ENCODE peak calls at places on chromosomes 2 and 18, in seven cellular contexts. T is GM23248; K is thoracic aorta; L is PC-3; G is CD8-positive, alpha-beta memory T cell; N is cardiac muscle cell; I is A673. J is an unnamed sample.
A peak's percentile ranks its signal among the peaks of the same experiment; 100 is the strongest.

GRCh38 chr18:67875936-67876335 is 359.4 kb upstream of the DSEL start:
- DNase-seq in T (no peak), K (no peak), L (peak; percentile 77), G (no peak), N (no peak), I (peak; percentile 35), J (no peak)

GRCh38 chr2:36530178-36530982 is 67.6 kb downstream of the FEZ2 start:
- DNase-seq in T (peak; percentile 84), K (no peak), L (no peak), G (no peak), N (peak; percentile 47), I (peak; percentile 64), J (peak; percentile 83)

GRCh38 chr2:157179706-157180105 is 77.8 kb upstream of the GALNT5 start:
- DNase-seq in T (no peak), K (no peak), L (no peak), G (no peak), N (no peak), I (no peak), J (no peak)

GRCh38 chr2:28102455-28102874 is 211.9 kb downstream of the BABAM2 start:
- DNase-seq in T (peak; percentile 80), K (no peak), L (no peak), G (no peak), N (peak; percentile 89), I (no peak), J (peak; percentile 87)

GRCh38 chr2:23617167-23617787 is 232.3 kb downstream of the KLHL29 start:
- DNase-seq in T (peak; percentile 87), K (no peak), L (no peak), G (no peak), N (peak; percentile 87), I (no peak), J (peak; percentile 88)

GRCh38 chr18:23844991-23845680 is 155.9 kb downstream of the LAMA3 start:
- DNase-seq in T (peak; percentile 38), K (no peak), L (peak; percentile 69), G (no peak), N (peak; percentile 50), I (no peak), J (no peak)

GRCh38 chr2:95329891-95330822 is 33.0 kb downstream of the KCNIP3 start:
- DNase-seq in T (no peak), K (no peak), L (no peak), G (no peak), N (no peak), I (no peak), J (no peak)

GRCh38 chr2:238059505-238059904 is 1.3 kb upstream of the SCLY start:
- DNase-seq in T (peak; percentile 13), K (no peak), L (no peak), G (no peak), N (no peak), I (no peak), J (no peak)

GRCh38 chr2:149068996-149069888 is 30.7 kb downstream of the LYPD6B start:
- DNase-seq in T (peak; percentile 90), K (no peak), L (peak; percentile 90), G (no peak), N (peak; percentile 71), I (no peak), J (peak; percentile 36)

GRCh38 chr18:63848159-63848558 is 39.3 kb upstream of the SERPINB2 start:
- DNase-seq in T (peak; percentile 76), K (no peak), L (peak; percentile 84), G (no peak), N (peak; percentile 70), I (peak; percentile 88), J (peak; percentile 42)

GRCh38 chr2:68734688-68735525 is at the start of gene ARHGAP25:
- DNase-seq in T (no peak), K (no peak), L (no peak), G (no peak), N (no peak), I (no peak), J (no peak)

GRCh38 chr18:30855762-30856161 is 186.8 kb downstream of the DSC3 start:
- DNase-seq in T (no peak), K (no peak), L (no peak), G (no peak), N (no peak), I (no peak), J (no peak)

GRCh38 chr18:13558132-13558531 is 168.2 kb downstream of the FAM210A start:
- DNase-seq in T (peak; percentile 49), K (no peak), L (peak; percentile 59), G (no peak), N (peak; percentile 50), I (peak; percentile 68), J (peak; percentile 14)

GRCh38 chr2:241935314-241935713 is 65.8 kb downstream of the RTP5 start:
- DNase-seq in T (peak; percentile 73), K (no peak), L (peak; percentile 69), G (no peak), N (peak; percentile 44), I (peak; percentile 37), J (no peak)

GRCh38 chr2:42725657-42726056 is 38.3 kb downstream of the OXER1 start:
- DNase-seq in T (peak; percentile 10), K (no peak), L (no peak), G (no peak), N (no peak), I (no peak), J (no peak)

GRCh38 chr2:230664128-230664527 is 48.5 kb upstream of the CAB39 start:
- DNase-seq in T (peak; percentile 51), K (no peak), L (no peak), G (no peak), N (peak; percentile 48), I (no peak), J (peak; percentile 32)

GRCh38 chr2:224870341-224870740 is 154.2 kb upstream of the CCDC195 start:
- DNase-seq in T (peak; percentile 44), K (no peak), L (no peak), G (no peak), N (no peak), I (no peak), J (no peak)

GRCh38 chr2:150596071-150596470 is 108.6 kb upstream of the RND3 start:
- DNase-seq in T (peak; percentile 51), K (no peak), L (no peak), G (no peak), N (peak; percentile 45), I (no peak), J (peak; percentile 56)

GRCh38 chr2:158457826-158458616 is 1.3 kb downstream of the PKP4 start:
- DNase-seq in T (peak; percentile 80), K (peak; percentile 13), L (peak; percentile 87), G (peak; percentile 41), N (peak; percentile 65), I (peak; percentile 69), J (peak; percentile 78)

GRCh38 chr2:235347691-235348090 is 146.2 kb upstream of the AGAP1 start:
- DNase-seq in T (peak; percentile 98), K (no peak), L (peak; percentile 89), G (no peak), N (peak; percentile 73), I (peak; percentile 86), J (no peak)

GRCh38 chr2:25170888-25171287 is 2.5 kb upstream of the POMC start:
- DNase-seq in T (no peak), K (no peak), L (no peak), G (no peak), N (no peak), I (no peak), J (no peak)

GRCh38 chr2:109623297-109623696 is 9.1 kb downstream of the SOWAHC start:
- DNase-seq in T (no peak), K (no peak), L (no peak), G (no peak), N (no peak), I (no peak), J (no peak)

GRCh38 chr2:99715956-99716355 is 226.1 kb upstream of the REV1 start:
- DNase-seq in T (no peak), K (no peak), L (no peak), G (no peak), N (peak; percentile 27), I (no peak), J (no peak)

GRCh38 chr18:57002627-57003026 is 144.3 kb upstream of the BOD1L2 start:
- DNase-seq in T (no peak), K (no peak), L (no peak), G (no peak), N (no peak), I (peak; percentile 90), J (no peak)

GRCh38 chr2:29532451-29532850 is 388.9 kb downstream of the ALK start:
- DNase-seq in T (no peak), K (no peak), L (no peak), G (no peak), N (peak; percentile 2), I (no peak), J (peak; percentile 19)

GRCh38 chr2:222854773-222855700 is 5.8 kb upstream of the ACSL3 start:
- DNase-seq in T (no peak), K (no peak), L (no peak), G (no peak), N (peak; percentile 42), I (no peak), J (no peak)

GRCh38 chr2:232321156-232321816 is 57.3 kb upstream of the ALPP start:
- DNase-seq in T (no peak), K (no peak), L (no peak), G (no peak), N (no peak), I (no peak), J (no peak)

GRCh38 chr2:182103531-182103930 is 117.9 kb downstream of the PPP1R1C start:
- DNase-seq in T (peak; percentile 19), K (no peak), L (no peak), G (no peak), N (no peak), I (no peak), J (peak; percentile 28)

GRCh38 chr2:212596688-212597087 is 58.1 kb upstream of the ERBB4 start:
- DNase-seq in T (peak; percentile 14), K (no peak), L (no peak), G (no peak), N (no peak), I (no peak), J (no peak)

GRCh38 chr2:52904511-52904910 is 863.1 kb upstream of the CHAC2 start:
- DNase-seq in T (no peak), K (no peak), L (peak; percentile 80), G (no peak), N (no peak), I (no peak), J (no peak)
- H3K9me3 ChIP-seq in T (no peaks in the 10 kb centered on the region), K (no peaks in the 10 kb centered on the region), L (peaks cover 3% of the 10 kb centered on the region), G (no peaks in the 10 kb centered on the region), N (no peaks in the 10 kb centered on the region), I (peaks cover 4% of the 10 kb centered on the region), J (no peaks in the 10 kb centered on the region)

GRCh38 chr2:218887079-218887478 is 6.4 kb downstream of the WNT10A start:
- DNase-seq in T (no peak), K (no peak), L (no peak), G (no peak), N (no peak), I (no peak), J (no peak)
- H3K4me1 ChIP-seq in T (peaks cover 4% of the 10 kb centered on the region), K (peaks cover 5% of the 10 kb centered on the region), L (no peaks in the 10 kb centered on the region), G (peaks cover 16% of the 10 kb centered on the region), N (no peaks in the 10 kb centered on the region), I (peaks cover 4% of the 10 kb centered on the region), J (peaks cover 31% of the 10 kb centered on the region)

DNA sequence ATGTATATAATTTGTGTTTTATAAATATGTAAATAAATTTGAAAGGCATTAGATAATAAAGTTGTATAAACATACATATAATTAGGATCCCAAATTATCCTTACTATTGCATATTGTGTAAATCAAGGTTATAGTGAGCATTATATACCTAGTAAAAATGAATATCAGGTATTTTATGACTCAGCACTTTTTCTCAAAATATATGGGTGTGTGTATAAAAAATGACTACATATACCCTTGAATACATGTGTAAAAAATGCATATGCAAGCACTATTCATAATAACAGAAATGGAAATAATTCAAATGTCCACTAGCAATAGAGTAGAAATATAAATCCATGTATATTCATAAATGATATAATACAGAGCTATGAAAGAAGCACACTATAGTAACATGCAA is 870.9 kb upstream of the CNTNAP5 start:
- DNase-seq in T (no peak), K (no peak), L (no peak), G (no peak), N (no peak), I (no peak), J (no peak)
- H3K9me3 ChIP-seq in T (no peaks in the 10 kb centered on the region), K (no peaks in the 10 kb centered on the region), L (no peaks in the 10 kb centered on the region), G (no peaks in the 10 kb centered on the region), N (no peaks in the 10 kb centered on the region), I (no peaks in the 10 kb centered on the region), J (no peaks in the 10 kb centered on the region)

GRCh38 chr2:172451923-172452322 is 24.5 kb downstream of the ITGA6 start:
- DNase-seq in T (no peak), K (no peak), L (no peak), G (no peak), N (no peak), I (no peak), J (no peak)
- H3K4me1 ChIP-seq in T (peaks cover 9% of the 10 kb centered on the region), K (peaks cover 9% of the 10 kb centered on the region), L (peaks cover 63% of the 10 kb centered on the region), G (peaks cover 83% of the 10 kb centered on the region), N (peaks cover 6% of the 10 kb centered on the region), I (peaks cover under 1% of the 10 kb centered on the region), J (peaks cover 15% of the 10 kb centered on the region)

J was measured in SJCRH30.